ENCODE peak calls at places on chromosome 12, in seven cellular contexts. C is esophagus muscularis mucosa, D is GM20000, R is GM12865, Z is cardiac fibroblast, X is nephron progenitor cell, T is gastrocnemius medialis. B is an unnamed sample.

GRCh38 chr12:85855305-85855704 is 18.8 kb upstream of the NTS start:
- DNase-seq in C (no peak), D (no peak), R (no peak), Z (no peak), X (no peak), T (no peak), B (no peak)

GRCh38 chr12:125336246-125336645 is 271.0 kb downstream of the AACS start:
- DNase-seq in C (no peak), D (no peak), R (no peak), Z (no peak), X (no peak), T (no peak), B (no peak)

GRCh38 chr12:66352899-66353298 is 50.6 kb downstream of the HELB start:
- DNase-seq in C (no peak), D (no peak), R (no peak), Z (no peak), X (no peak), T (no peak), B (no peak)

GRCh38 chr12:121787063-121787774 is 6.3 kb downstream of the RHOF start:
- DNase-seq in C (no peak), D (no peak), R (peak), Z (no peak), X (no peak), T (no peak), B (peak)

GRCh38 chr12:56486694-56487093 is 1.3 kb downstream of the GLS2 start:
- DNase-seq in C (no peak), D (no peak), R (no peak), Z (no peak), X (no peak), T (no peak), B (no peak)

GRCh38 chr12:122788387-122788786 is 14.0 kb downstream of the CCDC62 start:
- DNase-seq in C (peak), D (no peak), R (no peak), Z (peak), X (no peak), T (no peak), B (no peak)

GRCh38 chr12:6058481-6059161 is 65.8 kb downstream of the VWF start:
- DNase-seq in C (no peak), D (no peak), R (no peak), Z (no peak), X (no peak), T (no peak), B (no peak)

GRCh38 chr12:40137252-40137651 is 31.4 kb upstream of the SLC2A13 start:
- DNase-seq in C (no peak), D (no peak), R (peak), Z (peak), X (no peak), T (no peak), B (peak)

GRCh38 chr12:24561882-24562760 is 386.8 kb downstream of the BCAT1 start:
- DNase-seq in C (no peak), D (peak), R (peak), Z (peak), X (peak), T (peak), B (peak)

GRCh38 chr12:98253641-98254040 is 261.7 kb upstream of the TMPO start:
- DNase-seq in C (no peak), D (no peak), R (no peak), Z (no peak), X (no peak), T (no peak), B (no peak)

GRCh38 chr12:54431911-54432814 is 13.1 kb upstream of the ITGA5 start:
- DNase-seq in C (no peak), D (no peak), R (no peak), Z (peak), X (peak), T (no peak), B (peak)

GRCh38 chr12:46546634-46547273 is 174.2 kb upstream of the SLC38A2 start:
- DNase-seq in C (no peak), D (peak), R (peak), Z (peak), X (no peak), T (no peak), B (peak)

GRCh38 chr12:121789800-121790748 is 3.4 kb downstream of the RHOF start:
- DNase-seq in C (no peak), D (peak), R (peak), Z (no peak), X (peak), T (no peak), B (peak)

GRCh38 chr12:47828008-47828966 is 8.6 kb upstream of the HDAC7 start:
- DNase-seq in C (no peak), D (no peak), R (no peak), Z (no peak), X (no peak), T (no peak), B (no peak)

GRCh38 chr12:113161415-113162016 is 12.0 kb downstream of the CFAP73 start:
- DNase-seq in C (no peak), D (peak), R (peak), Z (no peak), X (peak), T (no peak), B (peak)

GRCh38 chr12:128551266-128552025 is 272.3 kb downstream of the SLC15A4 start:
- DNase-seq in C (no peak), D (no peak), R (no peak), Z (no peak), X (no peak), T (no peak), B (no peak)

GRCh38 chr12:48936379-48936979 is 11.2 kb upstream of the FKBP11 start:
- DNase-seq in C (no peak), D (peak), R (peak), Z (peak), X (peak), T (no peak), B (peak)

GRCh38 chr12:132239796-132240668 is 89.4 kb downstream of the GALNT9 start:
- DNase-seq in C (no peak), D (no peak), R (no peak), Z (no peak), X (no peak), T (no peak), B (no peak)
- TF ChIP-seq CTCF in C (no peak), D (no peak), R (no peak), Z (no peak), X (no peak), T (no peak), B (no peak)

GRCh38 chr12:94954029-94954685 is 49.3 kb downstream of the NDUFA12 start:
- DNase-seq in C (no peak), D (no peak), R (no peak), Z (peak), X (no peak), T (peak), B (no peak)

GRCh38 chr12:94951071-94951639 is 52.3 kb downstream of the NDUFA12 start:
- DNase-seq in C (no peak), D (no peak), R (no peak), Z (peak), X (no peak), T (no peak), B (no peak)

GRCh38 chr12:94948232-94948810 is 55.2 kb downstream of the NDUFA12 start:
- DNase-seq in C (no peak), D (no peak), R (no peak), Z (no peak), X (no peak), T (no peak), B (no peak)

GRCh38 chr12:94955193-94955592 is 48.3 kb downstream of the NDUFA12 start:
- DNase-seq in C (no peak), D (no peak), R (no peak), Z (no peak), X (no peak), T (no peak), B (peak)

DNA sequence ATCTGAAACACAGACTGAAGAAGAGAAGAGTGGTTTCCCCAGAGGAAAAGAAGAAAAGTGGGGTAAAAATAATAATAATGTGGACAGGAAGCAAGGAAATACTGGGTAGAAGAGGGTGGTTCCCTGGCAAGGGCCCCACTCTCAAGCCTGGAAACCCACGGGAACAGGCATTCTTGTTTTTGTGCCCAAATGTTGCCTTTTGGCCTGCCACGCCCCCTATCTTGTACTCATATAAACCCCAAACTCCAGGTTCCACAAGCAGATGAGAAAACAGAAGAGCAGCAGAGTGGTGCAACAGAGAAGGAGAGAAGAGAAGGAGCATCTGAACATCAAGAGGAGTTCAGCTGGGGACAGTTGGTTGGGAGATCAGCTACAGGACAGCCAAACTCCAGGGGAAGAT is 51.2 kb downstream of the NDUFA12 start:
- DNase-seq in C (no peak), D (no peak), R (no peak), Z (peak), X (no peak), T (no peak), B (no peak)
- TF ChIP-seq CTCF in C (no peak), D (no peak), R (no peak), Z (no peak), X (no peak), T (no peak), B (no peak)

GRCh38 chr12:17976202-17976601 is 113.8 kb downstream of the RERGL start:
- DNase-seq in C (peak), D (no peak), R (no peak), Z (no peak), X (peak), T (no peak), B (no peak)
- TF ChIP-seq CTCF in C (no peak), D (no peak), R (no peak), Z (peak), X (no peak), T (no peak), B (no peak)

GRCh38 chr12:75289678-75290200 is 40.4 kb downstream of the CAPS2 start:
- DNase-seq in C (no peak), D (no peak), R (no peak), Z (peak), X (no peak), T (no peak), B (no peak)
- TF ChIP-seq CTCF in C (no peak), D (no peak), R (no peak), Z (peak), X (no peak), T (no peak), B (no peak)

GRCh38 chr12:126616441-126616840 is 1551.2 kb downstream of the AACS start:
- DNase-seq in C (no peak), D (no peak), R (no peak), Z (no peak), X (no peak), T (no peak), B (no peak)

DNA sequence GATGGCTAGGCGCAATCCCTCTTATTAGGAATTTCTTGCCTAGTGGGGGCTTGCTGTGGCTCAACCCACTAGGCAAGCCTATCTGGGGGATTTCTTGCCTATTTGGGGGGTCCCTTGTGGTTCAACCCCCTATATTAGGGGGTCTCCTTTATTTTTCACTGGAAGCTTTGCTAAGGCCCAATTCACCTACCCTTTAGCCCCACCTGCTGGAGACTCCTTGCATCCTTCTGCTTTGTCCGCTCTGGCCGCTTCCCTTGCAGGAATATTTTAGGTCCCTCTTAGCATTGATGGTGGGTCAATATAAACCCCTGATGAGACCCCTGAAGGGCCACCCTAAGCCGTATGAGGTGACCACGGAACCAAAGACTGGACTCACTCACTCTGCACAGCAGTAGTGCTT is 1552.1 kb downstream of the AACS start:
- DNase-seq in C (no peak), D (no peak), R (no peak), Z (no peak), X (peak), T (no peak), B (peak)
- TF ChIP-seq CTCF in C (peak), D (no peak), R (peak), Z (no peak), X (peak), T (no peak), B (no peak)

GRCh38 chr12:50261654-50262053 is 21.7 kb downstream of the LIMA1 start:
- DNase-seq in C (no peak), D (no peak), R (no peak), Z (no peak), X (no peak), T (no peak), B (no peak)
- TF ChIP-seq CTCF in C (no peak), D (no peak), R (no peak), Z (no peak), X (no peak), T (no peak), B (no peak)

GRCh38 chr12:15530361-15530760 is 208.1 kb downstream of the PTPRO start:
- DNase-seq in C (no peak), D (no peak), R (no peak), Z (no peak), X (no peak), T (no peak), B (no peak)

GRCh38 chr12:15525414-15525813 is 203.1 kb downstream of the PTPRO start:
- DNase-seq in C (no peak), D (no peak), R (no peak), Z (no peak), X (no peak), T (no peak), B (no peak)

GRCh38 chr12:15528666-15529065 is 206.4 kb downstream of the PTPRO start:
- DNase-seq in C (no peak), D (no peak), R (no peak), Z (no peak), X (no peak), T (no peak), B (no peak)

GRCh38 chr12:15526033-15526432 is 203.7 kb downstream of the PTPRO start:
- DNase-seq in C (no peak), D (peak), R (peak), Z (no peak), X (no peak), T (no peak), B (no peak)

GRCh38 chr12:15527201-15527782 is 205.0 kb downstream of the PTPRO start:
- DNase-seq in C (no peak), D (no peak), R (no peak), Z (peak), X (no peak), T (no peak), B (peak)
- TF ChIP-seq CTCF in C (no peak), D (no peak), R (peak), Z (peak), X (no peak), T (no peak), B (no peak)